ENCODE peak calls at places on chromosome 22, in five cellular contexts. M is neural progenitor cell; W is cardiac muscle cell; S is CD8-positive, alpha-beta T cell; T is HAP-1. Y is an unnamed sample. For H3K4me1 and H3K27me3, the result is how much of the 10 kb centered on the place peaks cover.

GRCh38 chr22:23166038-23166831 is 14.1 kb upstream of the BCR start:
- DNase-seq in S (no peak), W (no peak), T (no peak), M (no peak), Y (no peak)

GRCh38 chr22:19289475-19290161 is 1.9 kb downstream of the CLTCL1 start:
- DNase-seq in T (no peak), W (no peak), M (no peak), S (peak), Y (peak)

GRCh38 chr22:21013742-21014201 is 1.2 kb upstream of the P2RX6 start:
- DNase-seq in W (peak), S (no peak), T (no peak), M (no peak), Y (no peak)

GRCh38 chr22:26503758-26504157 is 8.5 kb downstream of the TFIP11 start:
- DNase-seq in T (no peak), M (no peak), W (no peak), S (no peak), Y (no peak)

GRCh38 chr22:17272511-17272991 is 53.3 kb upstream of the ADA2 start:
- DNase-seq in T (peak), S (no peak), M (peak), W (peak), Y (no peak)

GRCh38 chr22:32164084-32164894 is 5.2 kb upstream of the C22orf42 start:
- DNase-seq in S (no peak), M (peak), W (no peak), T (no peak), Y (no peak)

GRCh38 chr22:17917490-17917983 is 106.8 kb downstream of the MICAL3 start:
- DNase-seq in S (no peak), W (no peak), M (no peak), T (no peak), Y (no peak)

GRCh38 chr22:30047364-30047738 is 32.9 kb upstream of the HORMAD2 start:
- DNase-seq in S (peak), T (no peak), M (no peak), W (no peak), Y (no peak)

GRCh38 chr22:20316217-20316843 is 3.5 kb downstream of the DGCR6L start:
- DNase-seq in S (no peak), T (no peak), W (no peak), M (peak), Y (no peak)

GRCh38 chr22:24810043-24810749 is 4.2 kb downstream of the SGSM1 start:
- DNase-seq in M (peak), S (no peak), W (no peak), T (no peak), Y (no peak)

GRCh38 chr22:41052661-41053490 is 39.5 kb upstream of the EP300 start:
- DNase-seq in W (no peak), T (no peak), S (no peak), M (no peak), Y (no peak)

GRCh38 chr22:20782601-20783299 is 8.8 kb downstream of the SERPIND1 start:
- DNase-seq in S (no peak), M (no peak), W (no peak), T (no peak), Y (no peak)

GRCh38 chr22:22748297-22748743 is 103.9 kb downstream of the GGTLC2 start:
- DNase-seq in W (no peak), S (peak), T (peak), M (peak), Y (peak)

GRCh38 chr22:29907753-29908515 is 25.0 kb downstream of the MTMR3 start:
- DNase-seq in T (peak), W (peak), M (no peak), S (peak), Y (peak)

GRCh38 chr22:49656291-49656851 is 171.3 kb downstream of the BRD1 start:
- DNase-seq in S (no peak), W (no peak), T (no peak), M (no peak), Y (no peak)

GRCh38 chr22:28139993-28140392 is 220.9 kb upstream of the PITPNB start:
- DNase-seq in W (peak), S (no peak), M (no peak), T (no peak), Y (peak)

GRCh38 chr22:30128511-30128910 is 48.2 kb downstream of the HORMAD2 start:
- DNase-seq in S (no peak), T (no peak), W (no peak), M (no peak), Y (no peak)

GRCh38 chr22:39240841-39241631 is 3.7 kb downstream of the PDGFB start:
- DNase-seq in T (peak), S (peak), W (no peak), M (peak), Y (no peak)

GRCh38 chr22:38030311-38031133 is 26.7 kb upstream of the PICK1 start:
- DNase-seq in S (no peak), T (no peak), W (peak), M (peak), Y (no peak)

GRCh38 chr22:31647516-31647915 is 14.5 kb downstream of the PISD start:
- DNase-seq in T (peak), M (no peak), W (no peak), S (no peak), Y (no peak)

GRCh38 chr22:49354516-49355205 is 473.0 kb downstream of the BRD1 start:
- DNase-seq in M (no peak), W (no peak), S (no peak), T (no peak), Y (no peak)

GRCh38 chr22:46652081-46652929 is 32.1 kb downstream of the GRAMD4 start:
- DNase-seq in S (no peak), W (no peak), T (no peak), M (no peak), Y (no peak)

GRCh38 chr22:44493206-44493605 is 4.8 kb downstream of the RTL6 start:
- DNase-seq in T (no peak), W (no peak), S (peak), M (no peak), Y (no peak)

GRCh38 chr22:24905909-24906308 is 40.6 kb downstream of the LHFPL7 start:
- DNase-seq in S (no peak), T (no peak), W (no peak), M (no peak), Y (no peak)

GRCh38 chr22:27554106-27554814 is 247.3 kb downstream of the MN1 start:
- DNase-seq in S (no peak), T (peak), W (no peak), M (peak), Y (no peak)

GRCh38 chr22:40030026-40030756 is 35.4 kb downstream of the FAM83F start:
- DNase-seq in T (no peak), W (no peak), M (peak), S (no peak), Y (no peak)

GRCh38 chr22:37011472-37011871 is 7.8 kb downstream of the TST start:
- DNase-seq in S (no peak), T (no peak), M (no peak), W (no peak), Y (no peak)

GRCh38 chr22:37009490-37009889 is 9.8 kb downstream of the TST start:
- DNase-seq in S (no peak), W (no peak), M (no peak), T (no peak), Y (no peak)

GRCh38 chr22:37010976-37011375 is 8.3 kb downstream of the TST start:
- DNase-seq in W (no peak), M (no peak), T (no peak), S (no peak), Y (no peak)

GRCh38 chr22:37008365-37008764 is 10.9 kb downstream of the TST start:
- DNase-seq in W (no peak), S (no peak), T (no peak), M (no peak), Y (no peak)

DNA sequence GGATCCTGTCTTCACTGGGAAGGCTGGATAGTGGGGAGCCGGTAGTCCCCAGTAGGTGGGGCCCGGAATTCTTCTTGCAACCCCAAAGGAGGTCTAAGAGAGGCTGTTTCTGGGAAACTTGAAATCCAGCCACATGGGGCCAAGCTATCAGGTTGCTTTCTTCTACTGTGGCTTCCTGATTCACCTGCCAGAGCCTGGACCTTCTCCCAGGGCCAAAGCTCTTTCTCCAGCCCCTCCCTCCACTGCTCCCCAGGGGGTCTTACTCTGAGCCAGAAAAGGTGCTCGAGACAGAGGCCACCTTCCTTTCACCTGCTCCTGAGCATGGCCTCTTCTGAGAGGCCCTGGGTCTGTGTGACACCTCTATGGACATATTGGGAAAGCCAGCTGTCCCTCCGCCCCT is 9.1 kb downstream of the TST start:
- DNase-seq in W (no peak), S (no peak), M (no peak), T (no peak), Y (no peak)
- H3K4me1 ChIP-seq in W (under half), S (under half), M (under half), T (under half), Y (under half)

GRCh38 chr22:36236338-36237319 is 2.7 kb downstream of the APOL2 start:
- DNase-seq in T (no peak), W (no peak), S (no peak), M (peak), Y (peak)
- H3K4me3 ChIP-seq in T (no peak), W (no peak), S (no peak), M (no peak), Y (no peak)

DNA sequence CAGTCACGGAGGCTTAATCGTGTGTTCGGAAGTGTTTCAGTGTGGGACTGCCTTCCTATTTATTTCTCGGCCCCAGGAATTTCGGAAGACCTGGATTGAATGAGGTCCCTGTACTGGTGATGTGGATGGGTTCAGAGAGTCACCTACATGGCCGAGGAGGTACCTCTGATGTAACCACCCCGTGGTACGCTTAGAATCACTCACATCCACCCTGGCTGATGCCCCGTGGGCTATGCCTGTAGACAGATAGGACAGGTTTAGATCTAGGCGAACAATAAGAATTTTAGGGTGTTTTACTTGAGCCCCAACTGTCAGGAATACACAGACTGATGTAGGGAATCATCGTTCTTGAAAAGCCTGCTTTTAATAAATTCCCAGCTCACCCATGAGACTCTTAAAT is 2.0 kb downstream of the MPPED1 start:
- DNase-seq in W (no peak), T (no peak), S (no peak), M (no peak), Y (no peak)
- H3K27me3 ChIP-seq in W (half or more), T (half or more), S (under half), M (half or more), Y (half or more)

GRCh38 chr22:45602824-45603301 is 68.8 kb upstream of the ATXN10 start:
- DNase-seq in W (no peak), M (peak), T (peak), S (no peak), Y (peak)

GRCh38 chr22:45600791-45601730 is 70.6 kb upstream of the ATXN10 start:
- DNase-seq in M (no peak), T (no peak), S (no peak), W (no peak), Y (no peak)

GRCh38 chr22:45602004-45602733 is 69.5 kb upstream of the ATXN10 start:
- DNase-seq in T (no peak), S (no peak), W (no peak), M (no peak), Y (no peak)

GRCh38 chr22:45603631-45604030 is 68.0 kb upstream of the ATXN10 start:
- DNase-seq in W (no peak), T (no peak), S (no peak), M (no peak), Y (no peak)

DNA sequence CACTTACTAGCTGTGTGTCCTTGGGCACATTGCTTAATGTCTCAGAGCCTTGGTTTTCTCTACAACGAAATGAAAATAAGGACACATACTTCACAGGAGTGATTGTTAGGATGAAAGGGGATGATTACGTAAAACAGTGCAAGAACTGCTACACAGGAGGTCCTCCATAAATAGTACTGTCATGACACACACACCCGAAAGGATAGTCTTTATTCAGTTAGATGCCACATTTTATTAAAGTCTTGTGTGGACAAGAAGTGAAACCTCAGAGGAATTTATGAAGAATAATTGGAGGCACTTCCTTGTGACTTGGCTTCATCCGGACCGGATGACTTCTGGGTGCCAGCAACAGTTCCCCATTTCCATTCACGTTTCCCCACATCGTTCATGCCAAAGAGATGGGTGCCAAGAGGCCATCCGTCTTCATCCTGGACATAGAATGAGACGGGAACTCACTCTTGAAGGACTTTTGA is 67.4 kb upstream of the ATXN10 start:
- DNase-seq in W (no peak), T (no peak), M (no peak), S (no peak), Y (peak)
- H3K4me1 ChIP-seq in W (under half), T (under half), M (under half), S (under half), Y (half or more)